ENCODE peak calls at places on chromosome 2, in four cellular contexts. F is sigmoid colon, U is uterus, T is tibial artery. W is an unnamed sample. For H3K4me1, the result is how much of the 10 kb centered on the place peaks cover.

GRCh38 chr2:70947556-70948184 is 12.0 kb downstream of the ATP6V1B1 start:
- DNase-seq in U (no peak), F (peak), T (no peak), W (no peak)

GRCh38 chr2:120822908-120823307 is 87.2 kb downstream of the GLI2 start:
- DNase-seq in U (no peak), F (no peak), T (no peak), W (no peak)

GRCh38 chr2:171316220-171316619 is 117.6 kb downstream of the METTL8 start:
- DNase-seq in U (no peak), F (no peak), T (no peak), W (no peak)

GRCh38 chr2:133676392-133677130 is 108.3 kb upstream of the NCKAP5 start:
- DNase-seq in U (no peak), F (no peak), T (no peak), W (no peak)

GRCh38 chr2:45052388-45052928 is 43.2 kb upstream of the SIX2 start:
- DNase-seq in F (no peak), U (no peak), T (no peak), W (no peak)

GRCh38 chr2:236113425-236113824 is 54.8 kb downstream of the GBX2 start:
- DNase-seq in T (no peak), F (no peak), U (no peak), W (no peak)

GRCh38 chr2:42567389-42567788 is 1.0 kb upstream of the MTA3 start:
- DNase-seq in U (no peak), F (no peak), T (no peak), W (no peak)

GRCh38 chr2:100819365-100820345 is at the start of gene NPAS2:
- DNase-seq in U (peak), T (no peak), F (peak), W (no peak)

GRCh38 chr2:241924069-241924908 is 54.8 kb downstream of the RTP5 start:
- DNase-seq in T (no peak), U (no peak), F (no peak), W (no peak)

GRCh38 chr2:55430536-55430935 is 10.9 kb upstream of the CCDC88A start:
- DNase-seq in F (no peak), U (no peak), T (no peak), W (no peak)

GRCh38 chr2:59706729-59707128 is 846.7 kb downstream of the BCL11A start:
- DNase-seq in T (no peak), F (no peak), U (no peak), W (no peak)

GRCh38 chr2:20414806-20415205 is 32.1 kb upstream of the RHOB start:
- DNase-seq in T (no peak), F (peak), U (peak), W (peak)

GRCh38 chr2:180675170-180675569 is 305.2 kb upstream of the UBE2E3 start:
- DNase-seq in U (no peak), T (no peak), F (no peak), W (no peak)

DNA sequence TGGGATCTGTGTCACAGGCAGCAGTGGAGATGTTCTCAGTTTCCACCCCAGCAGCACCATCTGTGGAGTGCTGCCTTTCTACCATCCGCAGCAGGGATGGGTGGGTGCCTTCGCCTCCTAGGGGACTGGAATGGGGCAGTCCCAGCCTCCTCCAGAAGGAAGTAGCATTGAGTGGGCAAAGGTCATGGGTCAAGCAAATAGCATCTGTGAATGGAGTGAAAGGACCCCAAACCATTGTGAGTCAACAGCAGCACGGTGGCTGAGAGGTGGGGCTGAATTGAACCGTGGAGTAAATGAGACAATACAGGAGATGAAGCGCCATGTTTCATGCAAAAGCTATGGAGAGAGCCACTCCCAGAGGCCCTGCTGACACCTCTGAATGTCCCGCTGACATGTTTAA is 9.7 kb downstream of the GPR55 start:
- DNase-seq in T (no peak), F (peak), U (no peak), W (no peak)
- H3K4me1 ChIP-seq in T (under half), F (under half), U (under half), W (under half)

GRCh38 chr2:224885836-224886547 is 156.3 kb downstream of the DOCK10 start:
- DNase-seq in T (no peak), U (no peak), F (no peak), W (no peak)

GRCh38 chr2:224884188-224884587 is 158.1 kb downstream of the DOCK10 start:
- DNase-seq in F (no peak), U (no peak), T (no peak), W (no peak)

GRCh38 chr2:224890407-224890806 is 151.9 kb downstream of the DOCK10 start:
- DNase-seq in U (no peak), T (no peak), F (no peak), W (no peak)

GRCh38 chr2:224885295-224885694 is 157.0 kb downstream of the DOCK10 start:
- DNase-seq in T (no peak), U (no peak), F (no peak), W (no peak)

DNA sequence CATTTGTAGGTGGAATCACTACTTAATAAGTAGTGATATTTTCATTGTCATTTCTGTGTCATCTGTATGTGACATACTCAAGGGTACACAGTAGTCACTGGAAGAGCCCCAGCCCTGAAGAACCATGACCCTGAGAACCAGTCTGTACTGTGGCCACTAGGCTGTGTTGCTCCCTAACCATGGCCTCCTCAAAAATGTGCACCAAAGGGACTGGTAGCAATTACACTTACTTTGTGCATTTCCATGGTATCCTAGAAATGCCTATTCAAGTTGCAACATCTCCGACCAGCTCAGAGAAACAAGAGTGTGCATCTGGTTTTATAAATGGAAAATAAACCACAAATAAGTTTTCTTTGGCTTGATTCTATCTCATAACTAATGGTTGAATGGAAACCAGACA is 155.1 kb downstream of the DOCK10 start:
- DNase-seq in U (no peak), T (no peak), F (no peak), W (no peak)
- TF ChIP-seq CTCF in U (no peak), T (peak), F (no peak), W (no peak)

GRCh38 chr2:85325466-85325811 is 2.4 kb downstream of the TGOLN2 start:
- DNase-seq in U (no peak), T (no peak), F (no peak), W (no peak)
- H3K4me1 ChIP-seq in U (under half), T (half or more), F (under half), W (under half)

DNA sequence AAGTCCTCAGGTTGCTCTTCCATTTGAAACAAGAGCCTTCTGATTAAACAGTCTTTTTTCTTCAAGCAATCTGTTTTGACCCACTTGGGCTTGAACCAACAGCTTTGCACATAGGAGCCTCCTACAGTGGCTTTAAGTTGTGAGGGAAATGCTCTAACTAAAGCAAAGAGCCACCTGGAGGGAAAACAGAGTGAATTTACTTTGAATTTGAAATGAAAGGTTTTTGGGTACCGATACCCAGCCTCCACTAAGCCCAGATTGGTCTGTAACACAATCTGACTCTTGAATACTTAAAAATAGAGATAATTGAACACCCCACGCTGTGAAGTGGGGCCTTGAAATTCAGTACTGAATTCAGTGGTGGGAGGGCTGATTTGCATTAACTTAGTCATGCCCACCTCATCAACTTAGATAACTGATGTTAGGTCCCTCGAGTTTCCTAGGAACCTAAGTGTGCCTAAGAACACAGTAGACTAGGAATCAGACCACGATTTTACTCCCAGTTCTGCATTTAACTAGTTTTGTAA is 56.3 kb upstream of the ACVR1C start:
- DNase-seq in U (no peak), F (no peak), T (no peak), W (no peak)
- TF ChIP-seq CTCF in U (no peak), F (no peak), T (no peak), W (no peak)

GRCh38 chr2:200362202-200362917 is 55.9 kb downstream of the SPATS2L start:
- DNase-seq in U (no peak), F (no peak), T (no peak), W (no peak)
- H3K4me1 ChIP-seq in U (under half), F (under half), T (under half), W (under half)

DNA sequence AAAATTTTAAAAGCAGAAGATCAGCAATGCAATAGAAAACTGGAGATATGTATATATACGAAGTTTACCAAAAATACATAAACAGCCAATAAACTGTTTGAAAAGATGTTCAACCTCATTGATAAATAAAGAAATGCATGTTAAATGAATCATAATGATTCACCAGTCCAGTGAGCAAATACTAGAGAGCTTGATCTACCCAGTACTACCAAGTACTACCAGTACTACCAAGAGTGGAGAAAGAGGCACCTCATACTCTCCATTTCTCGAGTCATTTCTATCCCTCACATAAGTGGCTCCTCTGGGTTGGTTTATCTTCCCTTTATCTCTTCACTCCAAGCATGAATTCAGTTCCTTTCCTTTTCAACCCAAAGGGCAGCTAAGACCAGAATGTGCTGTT is 138.9 kb downstream of the MREG start:
- DNase-seq in F (no peak), T (no peak), U (no peak), W (no peak)
- TF ChIP-seq CTCF in F (no peak), T (no peak), U (no peak), W (no peak)

DNA sequence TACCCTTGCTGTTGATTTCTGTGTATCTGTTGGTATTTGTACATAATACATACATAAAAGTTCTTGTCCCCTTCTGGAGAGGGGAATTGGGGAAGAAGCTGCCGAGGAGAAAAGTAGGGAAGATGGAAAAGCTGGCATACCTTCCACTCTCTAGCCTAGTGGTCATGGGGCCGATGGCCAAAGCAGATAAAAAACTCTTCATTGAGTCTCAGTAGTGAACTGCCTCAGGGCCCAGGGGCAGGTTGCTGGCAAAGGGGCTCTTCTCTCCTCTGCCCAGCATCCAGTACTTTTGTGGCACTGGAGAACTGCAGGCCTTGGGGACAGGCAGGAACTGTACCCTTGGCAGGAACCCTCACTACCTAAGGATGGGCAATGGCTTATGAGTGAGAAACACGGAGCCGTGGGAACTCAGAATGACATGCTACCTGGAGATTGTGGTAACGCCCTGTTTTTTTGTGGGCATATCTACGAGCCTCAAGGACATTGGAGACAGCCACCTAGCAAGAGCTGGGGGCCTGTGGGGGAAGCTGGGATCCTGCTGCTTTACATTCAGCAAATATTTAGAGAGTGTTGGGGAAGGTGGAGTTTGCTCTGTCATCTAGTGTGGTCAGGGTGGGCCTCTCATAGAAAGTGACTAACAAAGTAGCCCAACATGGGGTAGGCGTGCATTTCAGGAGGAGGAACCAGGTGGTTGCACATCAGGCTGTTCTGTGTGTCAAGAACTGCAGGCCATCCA is 22.6 kb upstream of the ITGB6 start:
- DNase-seq in T (no peak), F (no peak), U (no peak), W (no peak)
- H3K4me1 ChIP-seq in T (under half), F (under half), U (under half), W (under half)